ENCODE peak calls at places on chromosomes 7 and 10, in eight cellular contexts. W, O, F, V, I, T, U and L are unnamed samples. For H3K4me1, the result is how much of the 10 kb centered on the place peaks cover.

GRCh38 chr10:62580396-62580795 is 206.2 kb downstream of the ZNF365 start:
- DNase-seq in W (peak), O (no peak), F (no peak), V (no peak), I (no peak), T (no peak), U (no peak), L (no peak)

GRCh38 chr10:46550795-46551700 is 5.4 kb downstream of the GPRIN2 start:
- DNase-seq in W (no peak), O (peak), F (no peak), V (no peak), I (no peak), T (peak), U (peak), L (no peak)

GRCh38 chr7:116356979-116357378 is 142.6 kb upstream of the CAV2 start:
- DNase-seq in W (peak), O (no peak), F (no peak), V (peak), I (no peak), T (no peak), U (no peak), L (no peak)

GRCh38 chr10:129344956-129345355 is 122.1 kb upstream of the MGMT start:
- DNase-seq in W (no peak), O (no peak), F (no peak), V (no peak), I (no peak), T (no peak), U (no peak), L (no peak)

GRCh38 chr7:34747842-34748241 is 89.8 kb downstream of the NPSR1 start:
- DNase-seq in W (no peak), O (no peak), F (no peak), V (no peak), I (no peak), T (no peak), U (no peak), L (no peak)

GRCh38 chr7:104790440-104790839 is 223.6 kb upstream of the KMT2E start:
- DNase-seq in W (no peak), O (no peak), F (no peak), V (no peak), I (no peak), T (no peak), U (no peak), L (no peak)

GRCh38 chr7:144659211-144659610 is 176.6 kb downstream of the TPK1 start:
- DNase-seq in W (no peak), O (no peak), F (no peak), V (no peak), I (no peak), T (no peak), U (no peak), L (no peak)

GRCh38 chr10:51031995-51032394 is 42.3 kb upstream of the PRKG1 start:
- DNase-seq in W (no peak), O (no peak), F (no peak), V (no peak), I (no peak), T (no peak), U (no peak), L (peak)

GRCh38 chr7:50396856-50397255 is 53.3 kb downstream of the FIGNL1 start:
- DNase-seq in W (no peak), O (no peak), F (no peak), V (no peak), I (no peak), T (no peak), U (no peak), L (no peak)
- H3K4me1 ChIP-seq in W (under half), O (under half), F (under half), V (under half), I (half or more), T (under half), U (under half), L (under half)

DNA sequence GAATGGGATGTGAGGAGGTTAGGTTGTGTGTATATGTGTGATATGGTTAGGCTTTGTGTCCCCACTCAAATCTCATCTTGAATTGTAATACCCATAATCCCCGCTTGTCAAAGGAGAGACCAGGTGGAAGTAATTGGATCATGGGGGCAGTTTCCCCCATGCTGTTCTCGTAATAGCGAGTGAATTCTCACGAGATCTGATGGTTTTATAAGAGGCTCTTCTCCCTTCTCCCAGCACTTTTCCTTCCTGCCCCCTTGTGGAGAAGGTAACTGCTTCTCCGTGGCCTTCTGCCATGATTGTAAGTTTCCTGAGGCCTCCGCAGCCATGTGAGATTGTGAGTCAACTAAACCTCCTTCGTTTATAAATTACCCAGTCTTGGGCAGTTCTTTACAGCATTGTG is 47.3 kb downstream of the NPVF start:
- DNase-seq in W (peak), O (no peak), F (peak), V (no peak), I (no peak), T (no peak), U (no peak), L (peak)
- H3K4me3 ChIP-seq in W (peak), O (peak), F (peak), V (no peak), I (peak), T (no peak), U (no peak), L (no peak)

DNA sequence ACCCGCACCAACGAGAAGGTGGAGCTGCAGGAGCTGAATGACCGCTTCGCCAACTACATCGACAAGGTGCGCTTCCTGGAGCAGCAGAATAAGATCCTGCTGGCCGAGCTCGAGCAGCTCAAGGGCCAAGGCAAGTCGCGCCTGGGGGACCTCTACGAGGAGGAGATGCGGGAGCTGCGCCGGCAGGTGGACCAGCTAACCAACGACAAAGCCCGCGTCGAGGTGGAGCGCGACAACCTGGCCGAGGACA is 1.6 kb downstream of the VIM start:
- DNase-seq in W (peak), O (no peak), F (peak), V (no peak), I (no peak), T (no peak), U (no peak), L (peak)
- H3K4me1 ChIP-seq in W (under half), O (under half), F (under half), V (under half), I (under half), T (under half), U (under half), L (under half)

GRCh38 chr10:6581750-6582697 is 1.9 kb upstream of the PRKCQ start:
- DNase-seq in W (no peak), O (no peak), F (no peak), V (no peak), I (no peak), T (no peak), U (no peak), L (peak)
- H3K4me3 ChIP-seq in W (no peak), O (no peak), F (no peak), V (no peak), I (peak), T (no peak), U (no peak), L (peak)

GRCh38 chr10:11232222-11232961 is 214.7 kb downstream of the CELF2 start:
- DNase-seq in W (no peak), O (no peak), F (no peak), V (no peak), I (no peak), T (no peak), U (no peak), L (no peak)
- H3K4me1 ChIP-seq in W (under half), O (under half), F (under half), V (under half), I (half or more), T (under half), U (under half), L (under half)

GRCh38 chr7:150406565-150407421 is 27.7 kb downstream of the ZNF775 start:
- DNase-seq in W (no peak), O (no peak), F (no peak), V (peak), I (no peak), T (no peak), U (no peak), L (no peak)
- H3K4me3 ChIP-seq in W (peak), O (no peak), F (no peak), V (no peak), I (peak), T (peak), U (no peak), L (peak)

GRCh38 chr10:89088901-89089300 is 98.3 kb downstream of the FAS start:
- DNase-seq in W (no peak), O (no peak), F (no peak), V (no peak), I (no peak), T (no peak), U (no peak), L (no peak)
- H3K4me1 ChIP-seq in W (under half), O (under half), F (under half), V (under half), I (under half), T (under half), U (under half), L (under half)